ENCODE peak calls at places on chromosomes 13 and 19, in ten cellular contexts. One of them, this sample, is unnamed.

GRCh38 chr13:106595623-106596022 is 27.7 kb upstream of the ARGLU1 start:
- DNase-seq in cardiac fibroblast: no peak
- DNase-seq in thyroid gland: no peak
- DNase-seq in fibroblast of pulmonary artery: no peak
- DNase-seq in lower lobe of right lung: no peak
- DNase-seq in AG04450: no peak
- DNase-seq in IMR-90: no peak
- DNase-seq in NB4: no peak
- DNase-seq in GM12865: no peak
- DNase-seq in tibial artery: no peak
- DNase-seq in this sample: no peak

GRCh38 chr13:21673592-21674270 is 2.9 kb downstream of the FGF9 start:
- DNase-seq in cardiac fibroblast: peak
- DNase-seq in thyroid gland: peak
- DNase-seq in fibroblast of pulmonary artery: peak
- DNase-seq in lower lobe of right lung: peak
- DNase-seq in AG04450: no peak
- DNase-seq in IMR-90: peak
- DNase-seq in NB4: peak
- DNase-seq in GM12865: peak
- DNase-seq in tibial artery: no peak
- DNase-seq in this sample: peak

GRCh38 chr19:55703790-55704215 is 28.8 kb downstream of the EPN1 start:
- DNase-seq in cardiac fibroblast: peak
- DNase-seq in thyroid gland: peak
- DNase-seq in fibroblast of pulmonary artery: peak
- DNase-seq in lower lobe of right lung: no peak
- DNase-seq in AG04450: no peak
- DNase-seq in IMR-90: no peak
- DNase-seq in NB4: peak
- DNase-seq in GM12865: no peak
- DNase-seq in tibial artery: peak
- DNase-seq in this sample: peak

GRCh38 chr19:29006057-29006735 is 206.8 kb downstream of the UQCRFS1 start:
- DNase-seq in cardiac fibroblast: peak
- DNase-seq in thyroid gland: no peak
- DNase-seq in fibroblast of pulmonary artery: peak
- DNase-seq in lower lobe of right lung: no peak
- DNase-seq in AG04450: no peak
- DNase-seq in IMR-90: peak
- DNase-seq in NB4: no peak
- DNase-seq in GM12865: no peak
- DNase-seq in tibial artery: no peak
- DNase-seq in this sample: peak

GRCh38 chr19:41528106-41528505 is 47.9 kb upstream of the CEACAM21 start:
- DNase-seq in cardiac fibroblast: no peak
- DNase-seq in thyroid gland: no peak
- DNase-seq in fibroblast of pulmonary artery: no peak
- DNase-seq in lower lobe of right lung: no peak
- DNase-seq in AG04450: no peak
- DNase-seq in IMR-90: no peak
- DNase-seq in NB4: peak
- DNase-seq in GM12865: no peak
- DNase-seq in tibial artery: no peak
- DNase-seq in this sample: no peak

GRCh38 chr19:28217064-28217463 is 995.9 kb downstream of the UQCRFS1 start:
- DNase-seq in cardiac fibroblast: no peak
- DNase-seq in thyroid gland: no peak
- DNase-seq in fibroblast of pulmonary artery: no peak
- DNase-seq in lower lobe of right lung: no peak
- DNase-seq in AG04450: no peak
- DNase-seq in IMR-90: no peak
- DNase-seq in NB4: no peak
- DNase-seq in GM12865: no peak
- DNase-seq in tibial artery: no peak
- DNase-seq in this sample: no peak

GRCh38 chr19:13859361-13859880 is 17.5 kb upstream of the NANOS3 start:
- DNase-seq in cardiac fibroblast: peak
- DNase-seq in thyroid gland: no peak
- DNase-seq in fibroblast of pulmonary artery: peak
- DNase-seq in lower lobe of right lung: no peak
- DNase-seq in AG04450: no peak
- DNase-seq in IMR-90: peak
- DNase-seq in NB4: peak
- DNase-seq in GM12865: no peak
- DNase-seq in tibial artery: no peak
- DNase-seq in this sample: peak

GRCh38 chr19:12766051-12766521 is 9.3 kb downstream of the HOOK2 start:
- DNase-seq in cardiac fibroblast: peak
- DNase-seq in thyroid gland: peak
- DNase-seq in fibroblast of pulmonary artery: peak
- DNase-seq in lower lobe of right lung: peak
- DNase-seq in AG04450: peak
- DNase-seq in IMR-90: peak
- DNase-seq in NB4: peak
- DNase-seq in GM12865: peak
- DNase-seq in tibial artery: peak
- DNase-seq in this sample: peak

GRCh38 chr13:110015253-110015652 is 228.9 kb upstream of the IRS2 start:
- DNase-seq in cardiac fibroblast: peak
- DNase-seq in thyroid gland: peak
- DNase-seq in fibroblast of pulmonary artery: peak
- DNase-seq in lower lobe of right lung: no peak
- DNase-seq in AG04450: no peak
- DNase-seq in IMR-90: peak
- DNase-seq in NB4: no peak
- DNase-seq in GM12865: no peak
- DNase-seq in tibial artery: no peak
- DNase-seq in this sample: peak

GRCh38 chr13:93788456-93788855 is 561.8 kb downstream of the GPC6 start:
- DNase-seq in cardiac fibroblast: no peak
- DNase-seq in thyroid gland: no peak
- DNase-seq in fibroblast of pulmonary artery: no peak
- DNase-seq in lower lobe of right lung: no peak
- DNase-seq in AG04450: no peak
- DNase-seq in IMR-90: no peak
- DNase-seq in NB4: no peak
- DNase-seq in GM12865: no peak
- DNase-seq in tibial artery: no peak
- DNase-seq in this sample: no peak

GRCh38 chr13:50744261-50744660 is 99.2 kb downstream of the DLEU7 start:
- DNase-seq in cardiac fibroblast: no peak
- DNase-seq in thyroid gland: no peak
- DNase-seq in fibroblast of pulmonary artery: no peak
- DNase-seq in lower lobe of right lung: no peak
- DNase-seq in AG04450: no peak
- DNase-seq in IMR-90: no peak
- DNase-seq in NB4: no peak
- DNase-seq in GM12865: no peak
- DNase-seq in tibial artery: no peak
- DNase-seq in this sample: no peak

GRCh38 chr13:50740052-50740741 is 103.3 kb downstream of the DLEU7 start:
- DNase-seq in cardiac fibroblast: peak
- DNase-seq in thyroid gland: no peak
- DNase-seq in fibroblast of pulmonary artery: no peak
- DNase-seq in lower lobe of right lung: no peak
- DNase-seq in AG04450: no peak
- DNase-seq in IMR-90: no peak
- DNase-seq in NB4: no peak
- DNase-seq in GM12865: no peak
- DNase-seq in tibial artery: no peak
- DNase-seq in this sample: peak

GRCh38 chr13:50747939-50748338 is 95.6 kb downstream of the DLEU7 start:
- DNase-seq in cardiac fibroblast: no peak
- DNase-seq in thyroid gland: no peak
- DNase-seq in fibroblast of pulmonary artery: no peak
- DNase-seq in lower lobe of right lung: no peak
- DNase-seq in AG04450: no peak
- DNase-seq in IMR-90: no peak
- DNase-seq in NB4: no peak
- DNase-seq in GM12865: no peak
- DNase-seq in tibial artery: no peak
- DNase-seq in this sample: no peak

GRCh38 chr13:50745542-50745941 is 98.0 kb downstream of the DLEU7 start:
- DNase-seq in cardiac fibroblast: no peak
- DNase-seq in thyroid gland: no peak
- DNase-seq in fibroblast of pulmonary artery: no peak
- DNase-seq in lower lobe of right lung: no peak
- DNase-seq in AG04450: no peak
- DNase-seq in IMR-90: no peak
- DNase-seq in NB4: no peak
- DNase-seq in GM12865: no peak
- DNase-seq in tibial artery: no peak
- DNase-seq in this sample: no peak

GRCh38 chr13:50742353-50742752 is 101.1 kb downstream of the DLEU7 start:
- DNase-seq in cardiac fibroblast: no peak
- DNase-seq in thyroid gland: no peak
- DNase-seq in fibroblast of pulmonary artery: no peak
- DNase-seq in lower lobe of right lung: no peak
- DNase-seq in AG04450: no peak
- DNase-seq in IMR-90: no peak
- DNase-seq in NB4: no peak
- DNase-seq in GM12865: no peak
- DNase-seq in tibial artery: no peak
- DNase-seq in this sample: no peak
- H3K4me3 ChIP-seq in cardiac fibroblast: no peak
- H3K4me3 ChIP-seq in thyroid gland: no peak
- H3K4me3 ChIP-seq in fibroblast of pulmonary artery: no peak
- H3K4me3 ChIP-seq in lower lobe of right lung: no peak
- H3K4me3 ChIP-seq in AG04450: no peak
- H3K4me3 ChIP-seq in IMR-90: no peak
- H3K4me3 ChIP-seq in NB4: no peak
- H3K4me3 ChIP-seq in GM12865: no peak
- H3K4me3 ChIP-seq in tibial artery: no peak
- H3K4me3 ChIP-seq in this sample: no peak

GRCh38 chr19:39792999-39793546 is 14.4 kb downstream of the LEUTX start:
- DNase-seq in cardiac fibroblast: peak
- DNase-seq in thyroid gland: peak
- DNase-seq in fibroblast of pulmonary artery: peak
- DNase-seq in lower lobe of right lung: peak
- DNase-seq in AG04450: peak
- DNase-seq in IMR-90: peak
- DNase-seq in NB4: peak
- DNase-seq in GM12865: peak
- DNase-seq in tibial artery: peak
- DNase-seq in this sample: peak
- TF ChIP-seq CTCF in cardiac fibroblast: peak
- TF ChIP-seq CTCF in thyroid gland: peak
- TF ChIP-seq CTCF in fibroblast of pulmonary artery: peak
- TF ChIP-seq CTCF in lower lobe of right lung: peak
- TF ChIP-seq CTCF in AG04450: peak
- TF ChIP-seq CTCF in IMR-90: peak
- TF ChIP-seq CTCF in NB4: peak
- TF ChIP-seq CTCF in GM12865: peak
- TF ChIP-seq CTCF in tibial artery: peak
- TF ChIP-seq CTCF in this sample: peak

DNA sequence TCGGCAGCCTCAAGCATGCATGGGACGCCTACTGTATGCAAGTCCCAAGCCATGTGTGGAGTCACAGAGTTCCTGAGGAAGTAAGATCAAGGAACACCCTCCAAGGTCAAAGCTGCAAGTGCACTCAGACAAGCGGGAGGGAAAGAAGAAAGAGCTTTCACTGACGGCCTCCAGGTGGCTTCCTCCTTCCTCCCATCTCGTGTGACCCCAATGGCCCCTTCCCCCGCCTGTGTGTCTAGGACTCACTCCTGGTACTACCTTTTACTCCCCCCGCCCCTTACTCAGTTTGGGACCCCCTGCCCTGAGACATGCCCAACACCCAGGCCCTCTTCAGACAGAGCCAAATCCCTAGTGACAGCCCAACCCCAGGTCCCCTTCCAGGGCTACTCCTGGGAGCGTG is 6.0 kb downstream of the HAUS8 start:
- DNase-seq in cardiac fibroblast: no peak
- DNase-seq in thyroid gland: no peak
- DNase-seq in fibroblast of pulmonary artery: no peak
- DNase-seq in lower lobe of right lung: no peak
- DNase-seq in AG04450: no peak
- DNase-seq in IMR-90: no peak
- DNase-seq in NB4: peak
- DNase-seq in GM12865: no peak
- DNase-seq in tibial artery: no peak
- DNase-seq in this sample: no peak
- H3K4me3 ChIP-seq in cardiac fibroblast: no peak
- H3K4me3 ChIP-seq in thyroid gland: no peak
- H3K4me3 ChIP-seq in fibroblast of pulmonary artery: no peak
- H3K4me3 ChIP-seq in lower lobe of right lung: no peak
- H3K4me3 ChIP-seq in AG04450: no peak
- H3K4me3 ChIP-seq in IMR-90: no peak
- H3K4me3 ChIP-seq in NB4: no peak
- H3K4me3 ChIP-seq in GM12865: no peak
- H3K4me3 ChIP-seq in tibial artery: no peak
- H3K4me3 ChIP-seq in this sample: no peak

GRCh38 chr13:46995874-46996273 is 99.0 kb upstream of the HTR2A start:
- DNase-seq in cardiac fibroblast: no peak
- DNase-seq in thyroid gland: no peak
- DNase-seq in fibroblast of pulmonary artery: no peak
- DNase-seq in lower lobe of right lung: no peak
- DNase-seq in AG04450: no peak
- DNase-seq in IMR-90: no peak
- DNase-seq in NB4: peak
- DNase-seq in GM12865: peak
- DNase-seq in tibial artery: no peak
- DNase-seq in this sample: no peak

GRCh38 chr13:46996316-46996715 is 99.5 kb upstream of the HTR2A start:
- DNase-seq in cardiac fibroblast: no peak
- DNase-seq in thyroid gland: no peak
- DNase-seq in fibroblast of pulmonary artery: no peak
- DNase-seq in lower lobe of right lung: no peak
- DNase-seq in AG04450: no peak
- DNase-seq in IMR-90: no peak
- DNase-seq in NB4: no peak
- DNase-seq in GM12865: peak
- DNase-seq in tibial artery: no peak
- DNase-seq in this sample: no peak

GRCh38 chr13:46994492-46994891 is 97.6 kb upstream of the HTR2A start:
- DNase-seq in cardiac fibroblast: no peak
- DNase-seq in thyroid gland: no peak
- DNase-seq in fibroblast of pulmonary artery: no peak
- DNase-seq in lower lobe of right lung: no peak
- DNase-seq in AG04450: no peak
- DNase-seq in IMR-90: no peak
- DNase-seq in NB4: no peak
- DNase-seq in GM12865: no peak
- DNase-seq in tibial artery: no peak
- DNase-seq in this sample: no peak

DNA sequence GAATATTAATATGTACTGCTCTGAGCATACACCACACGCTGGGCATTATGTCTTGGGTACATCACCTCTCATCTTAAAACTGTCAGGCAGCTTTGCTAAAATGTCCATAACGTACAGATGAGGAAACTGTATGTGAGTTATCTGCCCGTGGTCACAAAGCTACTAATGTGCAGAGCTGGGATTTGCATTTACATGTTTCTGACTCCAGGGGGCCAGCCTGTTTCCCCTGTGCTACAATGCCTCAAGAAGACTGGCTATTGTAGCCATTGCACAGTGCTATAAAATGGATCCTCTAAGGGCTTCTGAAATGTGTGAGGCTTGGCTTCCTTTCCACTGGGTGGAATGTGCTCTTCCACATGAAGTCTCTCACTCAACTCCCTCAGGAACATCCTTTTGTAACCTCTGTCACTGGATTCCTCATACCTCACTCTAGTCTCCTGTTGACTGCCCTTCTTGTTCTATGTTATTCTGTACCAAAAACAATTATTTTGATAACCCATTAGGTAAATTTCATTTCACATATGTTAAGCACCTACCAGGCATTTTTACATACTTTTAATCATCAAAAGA is 95.6 kb upstream of the HTR2A start:
- DNase-seq in cardiac fibroblast: peak
- DNase-seq in thyroid gland: no peak
- DNase-seq in fibroblast of pulmonary artery: peak
- DNase-seq in lower lobe of right lung: no peak
- DNase-seq in AG04450: no peak
- DNase-seq in IMR-90: no peak
- DNase-seq in NB4: peak
- DNase-seq in GM12865: peak
- DNase-seq in tibial artery: no peak
- DNase-seq in this sample: peak
- TF ChIP-seq CTCF in cardiac fibroblast: peak
- TF ChIP-seq CTCF in thyroid gland: no peak
- TF ChIP-seq CTCF in fibroblast of pulmonary artery: peak
- TF ChIP-seq CTCF in lower lobe of right lung: no peak
- TF ChIP-seq CTCF in AG04450: peak
- TF ChIP-seq CTCF in IMR-90: peak
- TF ChIP-seq CTCF in NB4: peak
- TF ChIP-seq CTCF in GM12865: peak
- TF ChIP-seq CTCF in tibial artery: no peak
- TF ChIP-seq CTCF in this sample: peak